ENCODE peak calls at places on chromosome 1, in six cellular contexts. Y, L, K, B, T and P are unnamed samples.

GRCh38 chr1:185244015-185244747 is 72.9 kb downstream of the IVNS1ABP start:
- DNase-seq in K (peak; percentile 95), Y (peak; percentile 7), B (no peak), L (peak; percentile 9), T (no peak), P (no peak)

GRCh38 chr1:116824631-116825399 is 70.6 kb downstream of the CD2 start:
- DNase-seq in T (no peak), L (peak; percentile 88), K (no peak), B (no peak), Y (no peak), P (no peak)

GRCh38 chr1:93463960-93464359 is 16.0 kb downstream of the FNBP1L start:
- DNase-seq in B (no peak), T (no peak), Y (no peak), L (no peak), K (no peak), P (no peak)

GRCh38 chr1:150895618-150896017 is 8.7 kb downstream of the CTXND2 start:
- DNase-seq in B (no peak), L (peak; percentile 89), K (peak; percentile 75), T (no peak), Y (no peak), P (no peak)

GRCh38 chr1:162383091-162383490 is 1.6 kb downstream of the C1orf226 start:
- DNase-seq in L (no peak), K (no peak), T (no peak), Y (no peak), B (no peak), P (no peak)

GRCh38 chr1:31745898-31746668 is 18.1 kb downstream of the ADGRB2 start:
- DNase-seq in T (no peak), Y (no peak), K (no peak), B (no peak), L (no peak), P (no peak)

GRCh38 chr1:146039844-146040194 is 18.3 kb upstream of the HJV start:
- DNase-seq in Y (no peak), K (no peak), L (no peak), B (no peak), T (no peak), P (no peak)

GRCh38 chr1:232218955-232219865 is 410.7 kb downstream of the SIPA1L2 start:
- DNase-seq in T (no peak), Y (no peak), B (no peak), K (no peak), L (no peak), P (no peak)

GRCh38 chr1:248855580-248855979 is 3.3 kb downstream of the ZNF692 start:
- DNase-seq in Y (no peak), B (no peak), T (no peak), K (no peak), L (no peak), P (no peak)

GRCh38 chr1:55938376-55938850 is 641.0 kb downstream of the PLPP3 start:
- DNase-seq in K (no peak), L (peak; percentile 46), Y (no peak), B (no peak), T (no peak), P (no peak)

GRCh38 chr1:27436204-27437159 is 44.1 kb downstream of the GPR3 start:
- DNase-seq in L (peak; percentile 62), K (peak; percentile 87), T (no peak), B (no peak), Y (peak; percentile 80), P (peak; percentile 37)

GRCh38 chr1:1217621-1218523 is 3.9 kb upstream of the TNFRSF4 start:
- DNase-seq in Y (peak; percentile 52), L (no peak), T (no peak), K (peak; percentile 79), B (no peak), P (no peak)

GRCh38 chr1:205069371-205070125 is 14.7 kb downstream of the TMEM81 start:
- DNase-seq in B (no peak), L (no peak), K (no peak), Y (no peak), T (no peak), P (no peak)